ENCODE peak calls at places on chromosomes 6 and 20, in six cellular contexts. D, Y, S, Q, E and L are unnamed samples.

GRCh38 chr6:57435475-57436163 is 118.2 kb downstream of the PRIM2 start:
- DNase-seq in D (no peak), Y (no peak), Q (no peak), E (no peak), S (no peak), L (no peak)

GRCh38 chr6:13425971-13426931 is 61.1 kb downstream of the GFOD1 start:
- DNase-seq in S (peak), D (no peak), Y (no peak), E (peak), Q (peak), L (no peak)

GRCh38 chr20:56572178-56572577 is 39.1 kb downstream of the FAM209B start:
- DNase-seq in S (no peak), E (peak), Y (no peak), D (no peak), Q (no peak), L (no peak)

GRCh38 chr6:12014027-12014872 is 2.1 kb downstream of the HIVEP1 start:
- DNase-seq in S (peak), Y (no peak), E (peak), Q (peak), D (no peak), L (no peak)

GRCh38 chr6:106381871-106382270 is 21.4 kb downstream of the CRYBG1 start:
- DNase-seq in E (peak), Q (no peak), D (no peak), Y (no peak), S (no peak), L (peak)

GRCh38 chr20:23131766-23132165 is 45.6 kb upstream of the CD93 start:
- DNase-seq in Q (no peak), Y (no peak), D (no peak), E (no peak), S (no peak), L (no peak)

GRCh38 chr6:112482373-112482772 is 135.2 kb downstream of the RFPL4B start:
- DNase-seq in Q (no peak), S (no peak), Y (no peak), E (no peak), D (no peak), L (no peak)

GRCh38 chr6:18997375-18997826 is 610.3 kb downstream of the RNF144B start:
- DNase-seq in Q (peak), S (peak), D (peak), Y (no peak), E (peak), L (peak)

GRCh38 chr6:22884441-22884840 is 315.1 kb downstream of the HDGFL1 start:
- DNase-seq in S (no peak), Q (no peak), E (no peak), D (no peak), Y (no peak), L (no peak)

GRCh38 chr20:51759769-51760510 is 8.2 kb downstream of the ATP9A start:
- DNase-seq in Y (no peak), E (no peak), S (no peak), Q (no peak), D (no peak), L (no peak)

GRCh38 chr20:10902836-10903410 is 229.1 kb upstream of the JAG1 start:
- DNase-seq in E (no peak), Q (no peak), D (no peak), S (no peak), Y (no peak), L (no peak)

GRCh38 chr20:41534170-41534569 is 84.0 kb downstream of the CHD6 start:
- DNase-seq in S (no peak), D (no peak), Y (no peak), Q (no peak), E (no peak), L (no peak)

GRCh38 chr6:3612341-3613041 is 139.0 kb downstream of the PXDC1 start:
- DNase-seq in Y (no peak), E (peak), D (no peak), Q (peak), S (peak), L (peak)